ENCODE peak calls at places on chromosome 1, in four cellular contexts. Z is astrocyte of the spinal cord, F is adrenal gland, W is fibroblast of mammary gland. B is an unnamed sample.
A peak's percentile ranks its signal among the peaks of the same experiment; 100 is the strongest.

GRCh38 chr1:10796029-10796944 is at the start of gene CASZ1:
- DNase-seq in W (peak; percentile 80), F (peak; percentile 81), Z (peak; percentile 89), B (peak; percentile 48)

GRCh38 chr1:41490911-41491310 is 6.4 kb upstream of the EDN2 start:
- DNase-seq in W (no peak), F (no peak), Z (no peak), B (no peak)

GRCh38 chr1:10987840-10988417 is 24.5 kb upstream of the TARDBP start:
- DNase-seq in Z (no peak), W (no peak), F (no peak), B (no peak)

GRCh38 chr1:231691618-231692259 is 65.1 kb downstream of the DISC1 start:
- DNase-seq in W (peak; percentile 14), F (peak; percentile 45), Z (peak; percentile 49), B (no peak)

GRCh38 chr1:20194770-20195463 is 8.6 kb upstream of the PLA2G2C start:
- DNase-seq in W (peak; percentile 54), Z (peak; percentile 30), F (peak; percentile 77), B (peak; percentile 73)

GRCh38 chr1:231161711-231162299 is at the start of gene TRIM67:
- DNase-seq in Z (no peak), W (no peak), F (peak; percentile 47), B (peak; percentile 57)

GRCh38 chr1:55712148-55712547 is 497.0 kb upstream of the USP24 start:
- DNase-seq in F (no peak), W (no peak), Z (peak; percentile 81), B (no peak)

GRCh38 chr1:53552146-53552940 is 93.1 kb downstream of the DMRTB1 start:
- DNase-seq in Z (peak; percentile 76), F (no peak), W (no peak), B (no peak)

GRCh38 chr1:90510143-90510542 is 207.0 kb downstream of the BARHL2 start:
- DNase-seq in W (no peak), F (no peak), Z (no peak), B (no peak)

GRCh38 chr1:25568090-25568833 is 24.9 kb downstream of the LDLRAP1 start:
- DNase-seq in F (peak; percentile 51), Z (peak; percentile 72), W (peak; percentile 68), B (no peak)

GRCh38 chr1:76005755-76006154 is 68.8 kb upstream of the ST6GALNAC3 start:
- DNase-seq in F (no peak), Z (no peak), W (peak; percentile 9), B (no peak)

GRCh38 chr1:181010789-181011188 is 11.9 kb downstream of the STX6 start:
- DNase-seq in Z (peak; percentile 60), W (no peak), F (no peak), B (no peak)

GRCh38 chr1:203777596-203777995 is 12.6 kb downstream of the LAX1 start:
- DNase-seq in W (no peak), Z (no peak), F (no peak), B (no peak)

GRCh38 chr1:203772836-203773235 is 7.9 kb downstream of the LAX1 start:
- DNase-seq in Z (no peak), F (no peak), W (no peak), B (no peak)

GRCh38 chr1:203778789-203779188 is 13.8 kb downstream of the LAX1 start:
- DNase-seq in W (no peak), F (no peak), Z (no peak), B (no peak)

GRCh38 chr1:203771901-203772301 is 6.9 kb downstream of the LAX1 start:
- DNase-seq in Z (no peak), F (no peak), W (no peak), B (no peak)

GRCh38 chr1:203776636-203777035 is 11.7 kb downstream of the LAX1 start:
- DNase-seq in Z (no peak), F (no peak), W (no peak), B (no peak)
- TF ChIP-seq CTCF in Z (peak; percentile 5), F (peak; percentile 18), W (peak; percentile 4), B (no peak)

GRCh38 chr1:94707321-94708298 is 112.5 kb upstream of the SLC44A3 start:
- DNase-seq in W (peak; percentile 89), F (no peak), Z (no peak), B (no peak)

GRCh38 chr1:94709891-94710581 is 110.1 kb upstream of the SLC44A3 start:
- DNase-seq in Z (peak; percentile 44), W (peak; percentile 60), F (no peak), B (no peak)

GRCh38 chr1:94708299-94708685 is 111.9 kb upstream of the SLC44A3 start:
- DNase-seq in Z (no peak), W (no peak), F (no peak), B (no peak)

GRCh38 chr1:94705755-94706154 is 114.4 kb upstream of the SLC44A3 start:
- DNase-seq in W (peak; percentile 52), Z (no peak), F (no peak), B (no peak)

GRCh38 chr1:94708811-94709210 is 111.3 kb upstream of the SLC44A3 start:
- DNase-seq in W (no peak), F (no peak), Z (no peak), B (no peak)
- TF ChIP-seq CTCF in W (no peak), F (no peak), Z (no peak), B (no peak)

GRCh38 chr1:65948609-65949229 is 156.0 kb downstream of the PDE4B start:
- DNase-seq in F (no peak), W (peak; percentile 91), Z (peak; percentile 49), B (no peak)
- TF ChIP-seq CTCF in F (no peak), W (peak; percentile 54), Z (peak; percentile 22), B (no peak)

GRCh38 chr1:221947731-221948130 is 205.8 kb upstream of the DUSP10 start:
- DNase-seq in W (no peak), F (no peak), Z (no peak), B (no peak)

GRCh38 chr1:221946768-221947167 is 204.9 kb upstream of the DUSP10 start:
- DNase-seq in F (no peak), Z (no peak), W (no peak), B (no peak)

GRCh38 chr1:221948459-221948858 is 206.6 kb upstream of the DUSP10 start:
- DNase-seq in F (no peak), W (no peak), Z (no peak), B (no peak)

GRCh38 chr1:221944247-221944870 is 202.5 kb upstream of the DUSP10 start:
- DNase-seq in W (no peak), Z (no peak), F (no peak), B (no peak)

DNA sequence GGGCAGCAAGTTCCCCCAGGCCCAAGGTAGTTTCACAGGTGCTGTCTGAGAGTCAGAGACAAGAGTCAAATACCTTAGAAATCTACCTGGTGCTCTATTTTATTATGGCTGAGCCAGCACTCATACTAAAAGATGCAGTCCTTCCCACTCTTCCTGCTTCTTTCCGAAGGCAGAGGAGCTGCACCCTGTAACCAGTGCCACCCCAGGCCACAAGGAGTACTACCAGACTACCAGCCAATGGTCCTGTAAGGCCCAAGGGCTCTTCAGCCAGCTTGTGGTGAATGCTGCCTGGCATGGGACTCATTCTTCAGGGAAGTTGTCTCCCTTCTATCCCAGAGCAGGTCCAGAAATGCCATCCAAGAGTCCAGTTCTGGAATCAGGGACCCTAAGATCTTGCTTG is 203.8 kb upstream of the DUSP10 start:
- DNase-seq in F (no peak), W (no peak), Z (no peak), B (no peak)
- TF ChIP-seq CTCF in F (no peak), W (no peak), Z (no peak), B (no peak)

DNA sequence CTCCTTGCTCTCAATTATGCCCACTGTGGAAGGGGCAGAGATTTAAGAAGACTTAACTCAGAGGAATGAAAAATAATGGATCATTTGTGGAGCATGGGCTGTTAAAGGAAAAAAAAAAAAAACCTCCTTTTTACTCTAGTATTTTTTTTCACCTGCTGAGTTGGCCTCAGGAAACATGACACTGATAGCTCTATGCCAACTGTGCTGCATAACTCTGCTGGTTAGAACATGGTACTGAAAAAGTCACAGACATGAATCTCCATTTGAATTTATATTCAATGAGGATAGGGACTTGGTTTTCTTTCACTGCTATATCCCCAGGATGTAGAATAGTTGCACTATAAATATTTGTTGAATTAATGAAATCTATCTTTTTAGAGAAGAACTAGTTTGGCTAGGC is 86.2 kb upstream of the KIAA0040 start:
- DNase-seq in F (no peak), Z (no peak), W (no peak), B (no peak)
- TF ChIP-seq CTCF in F (no peak), Z (no peak), W (no peak), B (no peak)

GRCh38 chr1:103496014-103496635 is 29.4 kb upstream of the RNPC3 start:
- DNase-seq in W (peak; percentile 69), F (no peak), Z (peak; percentile 58), B (no peak)

GRCh38 chr1:103492003-103492665 is 33.4 kb upstream of the RNPC3 start:
- DNase-seq in F (no peak), Z (no peak), W (peak; percentile 41), B (no peak)

GRCh38 chr1:103497404-103497803 is 28.1 kb upstream of the RNPC3 start:
- DNase-seq in Z (no peak), F (no peak), W (no peak), B (no peak)
- TF ChIP-seq CTCF in Z (no peak), F (no peak), W (no peak), B (no peak)

GRCh38 chr1:17763995-17764394 is 8.9 kb downstream of the ACTL8 start:
- DNase-seq in F (no peak), W (peak; percentile 41), Z (no peak), B (no peak)

GRCh38 chr1:17755120-17755519 is at the start of gene ACTL8:
- DNase-seq in F (no peak), Z (no peak), W (no peak), B (no peak)

GRCh38 chr1:17757426-17757825 is 2.3 kb downstream of the ACTL8 start:
- DNase-seq in Z (no peak), W (no peak), F (no peak), B (no peak)

GRCh38 chr1:17762313-17762712 is 7.2 kb downstream of the ACTL8 start:
- DNase-seq in F (no peak), W (no peak), Z (no peak), B (no peak)

DNA sequence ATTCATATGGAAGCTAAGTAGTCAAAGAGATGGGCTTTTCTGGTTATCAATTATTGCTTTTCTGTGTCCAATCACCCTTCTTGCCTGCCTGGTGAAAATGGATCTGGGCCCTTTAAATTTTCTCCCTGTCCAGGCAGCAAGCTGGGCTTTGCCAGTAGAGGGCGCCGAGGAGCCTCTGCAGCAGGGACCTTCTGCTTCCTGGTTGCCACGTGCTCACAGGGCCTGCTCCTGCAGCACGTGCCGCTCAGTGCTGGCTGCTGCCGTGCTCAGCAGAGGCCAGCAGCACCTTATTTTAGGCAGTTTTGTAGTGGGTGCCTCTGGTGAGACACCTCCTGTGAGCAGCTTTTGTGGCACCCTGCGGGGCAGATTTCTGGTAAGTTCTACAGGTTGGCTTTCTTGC is 4.0 kb downstream of the ACTL8 start:
- DNase-seq in Z (no peak), W (no peak), F (no peak), B (no peak)
- TF ChIP-seq CTCF in Z (peak; percentile 36), W (peak; percentile 33), F (no peak), B (peak; percentile 13)

DNA sequence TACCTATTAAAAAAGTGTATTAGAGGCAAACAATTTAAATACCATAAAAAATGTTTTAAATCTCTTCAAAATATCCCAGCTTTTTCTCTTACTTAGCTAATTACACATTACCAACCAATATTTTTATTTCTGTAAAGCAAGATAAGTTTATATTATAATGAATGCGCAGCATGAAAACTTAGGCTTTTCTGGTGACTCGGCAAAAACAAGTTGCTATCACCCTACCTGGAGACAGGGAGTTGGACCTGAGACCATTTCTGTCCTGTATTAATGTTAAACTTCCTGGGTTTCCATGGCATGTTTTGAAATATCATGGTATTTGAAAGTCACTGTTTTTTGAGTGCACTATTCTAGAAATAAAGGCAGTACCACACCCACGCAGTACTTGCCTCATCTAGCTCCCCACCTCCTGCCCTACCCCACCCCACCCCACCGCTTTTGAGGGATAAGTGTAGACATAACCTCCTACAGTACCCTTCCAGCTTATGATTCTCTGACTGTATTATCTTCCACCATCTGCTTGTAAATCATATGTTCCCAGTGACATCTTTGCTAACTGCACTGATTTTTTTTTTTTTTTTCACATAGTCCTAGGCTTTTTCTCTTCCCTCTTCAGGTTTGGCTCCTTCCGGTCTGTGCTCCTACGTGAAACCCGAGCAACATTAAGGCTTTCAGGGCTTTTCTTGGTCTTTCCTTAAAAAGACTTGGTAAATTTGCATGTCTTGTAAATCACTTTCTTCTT is 77.5 kb downstream of the PHTF1 start:
- DNase-seq in Z (no peak), F (no peak), W (peak; percentile 4), B (no peak)
- TF ChIP-seq CTCF in Z (no peak), F (no peak), W (no peak), B (no peak)

B was measured in GM13976.